ENCODE peak calls at places on chromosomes 11 and 22, in five cellular contexts. One of them, this sample, is unnamed.

GRCh38 chr11:11864803-11865202 is 23.0 kb downstream of the USP47 start:
- DNase-seq in AG04450: no peak
- DNase-seq in ovary: no peak
- DNase-seq in heart right ventricle: no peak
- DNase-seq in HCT116: no peak
- DNase-seq in this sample: no peak

GRCh38 chr22:25120093-25120561 is 79.5 kb upstream of the CRYBB3 start:
- DNase-seq in AG04450: no peak
- DNase-seq in ovary: no peak
- DNase-seq in heart right ventricle: peak; percentile 50
- DNase-seq in HCT116: peak; percentile 79
- DNase-seq in this sample: no peak

GRCh38 chr11:41861791-41862190 is 402.3 kb upstream of the LRRC4C start:
- DNase-seq in AG04450: no peak
- DNase-seq in ovary: no peak
- DNase-seq in heart right ventricle: no peak
- DNase-seq in HCT116: no peak
- DNase-seq in this sample: no peak

GRCh38 chr11:9821008-9821752 is 157.3 kb downstream of the SWAP70 start:
- DNase-seq in AG04450: no peak
- DNase-seq in ovary: no peak
- DNase-seq in heart right ventricle: no peak
- DNase-seq in HCT116: no peak
- DNase-seq in this sample: no peak

GRCh38 chr11:128865490-128865889 is 1.6 kb downstream of the KCNJ1 start:
- DNase-seq in AG04450: no peak
- DNase-seq in ovary: no peak
- DNase-seq in heart right ventricle: no peak
- DNase-seq in HCT116: no peak
- DNase-seq in this sample: no peak

GRCh38 chr22:39907035-39907434 is 6.2 kb downstream of the GRAP2 start:
- DNase-seq in AG04450: no peak
- DNase-seq in ovary: no peak
- DNase-seq in heart right ventricle: no peak
- DNase-seq in HCT116: no peak
- DNase-seq in this sample: no peak

GRCh38 chr22:42648368-42649260 is 578 bp downstream of the CYB5R3 start:
- DNase-seq in AG04450: no peak
- DNase-seq in ovary: peak; percentile 57
- DNase-seq in heart right ventricle: peak; percentile 61
- DNase-seq in HCT116: no peak
- DNase-seq in this sample: peak; percentile 26

GRCh38 chr11:103890654-103891053 is 145.8 kb upstream of the DDI1 start:
- DNase-seq in AG04450: no peak
- DNase-seq in ovary: no peak
- DNase-seq in heart right ventricle: no peak
- DNase-seq in HCT116: no peak
- DNase-seq in this sample: no peak

DNA sequence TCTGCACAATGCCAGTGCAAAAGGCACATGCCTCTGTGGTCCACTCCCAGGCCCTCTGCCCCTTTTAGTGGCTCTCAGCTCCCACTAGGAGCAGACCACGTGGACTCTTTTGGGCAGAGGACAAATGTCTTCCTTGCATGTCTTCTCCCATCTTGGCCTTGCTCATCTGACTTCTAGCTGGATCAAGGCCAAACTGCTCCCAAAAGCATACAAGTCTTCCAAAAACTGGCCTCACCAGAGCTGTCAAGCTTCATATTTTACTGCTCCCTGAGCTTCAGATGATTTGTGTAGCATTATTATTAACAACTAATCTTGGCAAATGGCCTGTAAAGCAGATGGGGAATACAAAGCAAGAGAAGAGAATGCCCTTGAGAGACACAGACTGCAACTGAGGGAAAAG is 6.9 kb downstream of the SMPD1 start:
- DNase-seq in AG04450: no peak
- DNase-seq in ovary: no peak
- DNase-seq in heart right ventricle: no peak
- DNase-seq in HCT116: no peak
- DNase-seq in this sample: no peak
- H3K27ac ChIP-seq in AG04450: no peak overlapping the region
- H3K27ac ChIP-seq in ovary: no peak overlapping the region
- H3K27ac ChIP-seq in heart right ventricle: no peak overlapping the region
- H3K27ac ChIP-seq in HCT116: no peak overlapping the region
- H3K27ac ChIP-seq in this sample: no peak overlapping the region

GRCh38 chr11:65817312-65817814 is 16.4 kb upstream of the SNX32 start:
- DNase-seq in AG04450: no peak
- DNase-seq in ovary: no peak
- DNase-seq in heart right ventricle: no peak
- DNase-seq in HCT116: no peak
- DNase-seq in this sample: no peak

GRCh38 chr11:65811764-65812475 is 21.8 kb upstream of the SNX32 start:
- DNase-seq in AG04450: no peak
- DNase-seq in ovary: no peak
- DNase-seq in heart right ventricle: no peak
- DNase-seq in HCT116: no peak
- DNase-seq in this sample: no peak

GRCh38 chr11:65817815-65818680 is 15.7 kb upstream of the SNX32 start:
- DNase-seq in AG04450: peak; percentile 55
- DNase-seq in ovary: peak; percentile 98
- DNase-seq in heart right ventricle: peak; percentile 94
- DNase-seq in HCT116: peak; percentile 76
- DNase-seq in this sample: peak; percentile 83

GRCh38 chr11:65814131-65814959 is 19.4 kb upstream of the SNX32 start:
- DNase-seq in AG04450: no peak
- DNase-seq in ovary: no peak
- DNase-seq in heart right ventricle: no peak
- DNase-seq in HCT116: no peak
- DNase-seq in this sample: no peak

GRCh38 chr11:65814960-65815565 is 18.7 kb upstream of the SNX32 start:
- DNase-seq in AG04450: no peak
- DNase-seq in ovary: no peak
- DNase-seq in heart right ventricle: no peak
- DNase-seq in HCT116: no peak
- DNase-seq in this sample: no peak
- H3K27ac ChIP-seq in AG04450: no peak overlapping the region
- H3K27ac ChIP-seq in ovary: no peak overlapping the region
- H3K27ac ChIP-seq in heart right ventricle: no peak overlapping the region
- H3K27ac ChIP-seq in HCT116: no peak overlapping the region
- H3K27ac ChIP-seq in this sample: no peak overlapping the region

GRCh38 chr11:117096140-117096972 is 1.9 kb downstream of the SIK3 start:
- DNase-seq in AG04450: no peak
- DNase-seq in ovary: no peak
- DNase-seq in heart right ventricle: no peak
- DNase-seq in HCT116: no peak
- DNase-seq in this sample: peak; percentile 65
- H3K27ac ChIP-seq in AG04450: no peak overlapping the region
- H3K27ac ChIP-seq in ovary: peak overlapping the region; percentile 98
- H3K27ac ChIP-seq in heart right ventricle: peak overlapping the region; percentile 99
- H3K27ac ChIP-seq in HCT116: no peak overlapping the region
- H3K27ac ChIP-seq in this sample: peak overlapping the region; percentile 98

DNA sequence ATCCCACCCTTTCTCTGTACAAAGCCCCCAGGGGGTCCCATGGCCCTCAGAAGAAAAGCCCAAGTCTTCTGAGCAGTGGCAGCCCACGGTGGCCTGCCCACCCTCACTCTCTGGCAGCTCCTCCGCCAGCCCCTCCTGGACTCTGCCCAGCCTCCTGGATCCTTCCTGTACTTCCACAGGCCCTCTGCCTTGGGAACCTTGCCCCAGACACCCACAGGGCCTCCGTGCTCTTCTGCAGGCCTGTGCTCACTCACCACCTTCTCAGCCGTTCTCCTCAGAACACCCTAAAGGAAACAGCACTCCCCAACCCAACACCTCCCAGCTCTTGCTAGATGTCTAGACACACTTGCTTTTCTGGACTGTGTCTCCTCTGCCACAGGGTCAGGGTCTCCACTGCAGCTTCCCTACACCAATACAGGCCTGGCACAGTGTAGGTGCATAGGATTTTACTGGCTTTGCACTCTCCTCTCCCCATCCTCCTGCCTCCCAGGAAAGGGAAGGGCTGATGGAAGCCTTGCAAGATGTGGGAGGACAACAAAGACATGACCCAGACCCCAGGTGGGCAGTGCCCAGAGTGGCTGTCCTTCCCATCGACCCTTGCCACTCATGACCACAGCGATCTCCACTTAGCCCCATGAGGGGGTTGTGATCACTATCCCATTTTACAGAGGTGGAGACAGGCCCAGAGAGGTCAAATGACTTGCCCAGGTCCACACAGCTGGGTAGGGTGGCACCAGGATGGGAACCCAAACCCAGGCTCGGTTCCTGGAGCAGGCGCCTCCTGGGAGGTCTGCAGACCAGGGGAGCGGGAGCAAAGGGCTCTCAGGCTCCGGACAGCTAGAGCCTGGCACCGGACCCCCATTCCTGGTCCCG is 2.0 kb downstream of the SCARF2 start:
- DNase-seq in AG04450: no peak
- DNase-seq in ovary: peak; percentile 44
- DNase-seq in heart right ventricle: no peak
- DNase-seq in HCT116: no peak
- DNase-seq in this sample: no peak
- H3K27ac ChIP-seq in AG04450: peak overlapping the region; percentile 47
- H3K27ac ChIP-seq in ovary: no peak overlapping the region
- H3K27ac ChIP-seq in heart right ventricle: peak overlapping the region; percentile 78
- H3K27ac ChIP-seq in HCT116: no peak overlapping the region
- H3K27ac ChIP-seq in this sample: no peak overlapping the region

DNA sequence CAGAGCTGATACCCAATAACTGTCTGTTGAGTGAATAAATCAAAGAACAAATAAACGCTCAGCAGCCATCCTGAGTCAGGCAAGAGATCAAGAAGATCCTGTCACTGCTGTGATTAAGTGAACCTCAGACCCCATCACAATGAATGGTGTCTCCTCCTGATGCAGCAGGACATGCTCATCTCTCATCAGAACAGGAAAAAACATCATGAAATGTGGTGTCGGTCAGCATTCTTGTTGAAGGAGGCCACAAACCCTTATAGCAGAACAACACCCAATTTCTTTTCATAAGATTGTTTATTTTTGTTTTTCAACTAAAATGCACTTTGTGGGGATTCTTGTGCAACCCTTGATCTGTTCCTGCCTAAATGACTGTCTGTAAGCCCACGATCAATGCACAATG is 60.3 kb downstream of the SYTL2 start:
- DNase-seq in AG04450: no peak
- DNase-seq in ovary: no peak
- DNase-seq in heart right ventricle: no peak
- DNase-seq in HCT116: no peak
- DNase-seq in this sample: no peak
- H3K27ac ChIP-seq in AG04450: no peak overlapping the region
- H3K27ac ChIP-seq in ovary: no peak overlapping the region
- H3K27ac ChIP-seq in heart right ventricle: no peak overlapping the region
- H3K27ac ChIP-seq in HCT116: no peak overlapping the region
- H3K27ac ChIP-seq in this sample: no peak overlapping the region

GRCh38 chr11:74697722-74698121 is 33.5 kb downstream of the CHRDL2 start:
- DNase-seq in AG04450: no peak
- DNase-seq in ovary: no peak
- DNase-seq in heart right ventricle: no peak
- DNase-seq in HCT116: no peak
- DNase-seq in this sample: no peak

GRCh38 chr11:74694536-74694935 is 36.7 kb downstream of the CHRDL2 start:
- DNase-seq in AG04450: no peak
- DNase-seq in ovary: no peak
- DNase-seq in heart right ventricle: no peak
- DNase-seq in HCT116: no peak
- DNase-seq in this sample: no peak

GRCh38 chr11:74695705-74696280 is 35.4 kb downstream of the CHRDL2 start:
- DNase-seq in AG04450: no peak
- DNase-seq in ovary: no peak
- DNase-seq in heart right ventricle: no peak
- DNase-seq in HCT116: no peak
- DNase-seq in this sample: no peak

GRCh38 chr11:74696488-74696887 is 34.7 kb downstream of the CHRDL2 start:
- DNase-seq in AG04450: no peak
- DNase-seq in ovary: peak; percentile 66
- DNase-seq in heart right ventricle: no peak
- DNase-seq in HCT116: no peak
- DNase-seq in this sample: no peak

GRCh38 chr11:74696932-74697687 is 34.1 kb downstream of the CHRDL2 start:
- DNase-seq in AG04450: peak; percentile 91
- DNase-seq in ovary: peak; percentile 90
- DNase-seq in heart right ventricle: peak; percentile 87
- DNase-seq in HCT116: no peak
- DNase-seq in this sample: no peak
- H3K27ac ChIP-seq in AG04450: peak overlapping the region; percentile 96
- H3K27ac ChIP-seq in ovary: peak overlapping the region; percentile 47
- H3K27ac ChIP-seq in heart right ventricle: peak overlapping the region; percentile 76
- H3K27ac ChIP-seq in HCT116: no peak overlapping the region
- H3K27ac ChIP-seq in this sample: no peak overlapping the region

DNA sequence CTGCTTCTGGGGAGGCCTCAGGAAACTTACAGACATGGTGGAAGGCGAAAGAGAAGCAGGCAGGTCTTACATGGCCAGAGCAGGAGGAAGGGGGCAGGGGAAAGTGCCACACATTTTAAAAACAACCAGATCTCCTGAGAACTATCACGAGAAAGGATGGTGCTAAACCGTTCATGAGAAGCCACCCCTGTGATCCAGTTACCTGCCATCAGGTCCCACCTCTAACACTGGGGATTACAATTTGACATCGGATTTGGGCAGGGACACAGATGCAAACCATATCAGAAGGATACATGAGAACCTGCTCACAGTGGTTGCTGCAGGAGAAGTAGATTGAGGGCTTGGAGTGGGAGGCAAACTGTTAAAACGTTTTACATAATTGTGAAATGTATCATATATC is 152.2 kb downstream of the ADAMTS15 start:
- DNase-seq in AG04450: no peak
- DNase-seq in ovary: no peak
- DNase-seq in heart right ventricle: no peak
- DNase-seq in HCT116: no peak
- DNase-seq in this sample: no peak
- H3K27ac ChIP-seq in AG04450: no peak overlapping the region
- H3K27ac ChIP-seq in ovary: no peak overlapping the region
- H3K27ac ChIP-seq in heart right ventricle: peak overlapping the region; percentile 56
- H3K27ac ChIP-seq in HCT116: no peak overlapping the region
- H3K27ac ChIP-seq in this sample: no peak overlapping the region